ENCODE peak calls at places on chromosomes 1 and 21, in ten cellular contexts. K, S, D, G, E, C, F, A, L and T are unnamed samples.

GRCh38 chr1:219771039-219771438 is 157.3 kb downstream of the SLC30A10 start:
- DNase-seq in K (peak; percentile 99), A (peak; percentile 97), D (no peak), S (no peak), G (no peak), E (no peak), L (no peak), C (peak; percentile 99), F (no peak), T (peak; percentile 100)

GRCh38 chr1:64197076-64197475 is 6.3 kb upstream of the UBE2U start:
- DNase-seq in S (no peak), A (no peak), D (no peak), L (no peak), K (no peak), E (no peak), G (no peak), C (no peak), F (no peak), T (no peak)

GRCh38 chr1:5099018-5099417 is 444.6 kb downstream of the AJAP1 start:
- DNase-seq in C (no peak), K (no peak), S (no peak), F (no peak), A (no peak), L (no peak), G (no peak), D (no peak), E (no peak), T (no peak)

GRCh38 chr1:173100476-173101107 is 49.9 kb upstream of the TNFSF18 start:
- DNase-seq in K (no peak), S (no peak), G (no peak), C (no peak), A (no peak), D (no peak), F (no peak), E (no peak), L (no peak), T (no peak)

GRCh38 chr1:94542088-94542671 is 621 bp upstream of the F3 start:
- DNase-seq in L (peak; percentile 70), D (peak; percentile 72), S (peak; percentile 51), F (no peak), K (peak; percentile 58), E (no peak), G (peak; percentile 63), A (peak; percentile 83), C (peak; percentile 58), T (no peak)

GRCh38 chr1:16054598-16055540 is 11.3 kb downstream of the CLCNKB start:
- DNase-seq in L (no peak), F (no peak), G (no peak), D (no peak), A (no peak), K (no peak), E (no peak), S (no peak), C (no peak), T (no peak)

GRCh38 chr1:201584510-201584991 is 45.6 kb downstream of the NAV1 start:
- DNase-seq in F (no peak), C (peak; percentile 79), A (peak; percentile 89), L (peak; percentile 37), D (peak; percentile 56), S (peak; percentile 30), G (no peak), K (peak; percentile 85), E (no peak), T (no peak)

GRCh38 chr1:53046930-53047329 is 15.1 kb upstream of the PODN start:
- DNase-seq in A (peak; percentile 64), F (no peak), E (no peak), L (no peak), S (no peak), K (peak; percentile 84), D (no peak), G (peak; percentile 66), C (peak; percentile 73), T (no peak)

GRCh38 chr1:235024706-235025421 is 103.8 kb downstream of the TOMM20 start:
- DNase-seq in A (no peak), K (no peak), S (no peak), L (no peak), D (no peak), E (no peak), G (no peak), C (no peak), F (no peak), T (no peak)

GRCh38 chr1:228980232-228980969 is 245.1 kb downstream of the RHOU start:
- DNase-seq in C (no peak), D (no peak), A (peak; percentile 53), S (no peak), K (no peak), G (no peak), E (no peak), L (no peak), F (no peak), T (no peak)

GRCh38 chr1:232142403-232143314 is 487.3 kb downstream of the SIPA1L2 start:
- DNase-seq in K (peak; percentile 97), A (peak; percentile 82), G (no peak), S (no peak), E (no peak), L (no peak), D (peak; percentile 29), F (peak; percentile 14), C (peak; percentile 97), T (no peak)

GRCh38 chr21:38817371-38818335 is 11.9 kb downstream of the ETS2 start:
- DNase-seq in C (peak; percentile 75), F (no peak), K (peak; percentile 79), D (no peak), S (no peak), E (no peak), A (peak; percentile 79), L (no peak), G (no peak), T (no peak)

GRCh38 chr1:179871940-179872339 is 5.7 kb downstream of the TOR1AIP2 start:
- DNase-seq in D (no peak), E (no peak), G (no peak), S (no peak), K (no peak), F (no peak), L (no peak), A (no peak), C (no peak), T (no peak)

GRCh38 chr1:84020151-84020550 is 21.2 kb upstream of the TTLL7 start:
- DNase-seq in F (no peak), D (peak; percentile 22), E (peak; percentile 31), C (no peak), S (no peak), K (no peak), A (no peak), G (no peak), L (no peak), T (no peak)

GRCh38 chr1:40773748-40774265 is 9.8 kb upstream of the KCNQ4 start:
- DNase-seq in F (no peak), S (no peak), C (no peak), K (no peak), E (no peak), D (no peak), A (no peak), G (no peak), L (no peak), T (no peak)
- H3K36me3 ChIP-seq in F (peaks cover 33% of the 10 kb centered on the region), S (peaks cover 43% of the 10 kb centered on the region), C (peaks cover 13% of the 10 kb centered on the region), K (peaks cover 5% of the 10 kb centered on the region), E (peaks cover 23% of the 10 kb centered on the region), D (no peaks in the 10 kb centered on the region), A (peaks cover 22% of the 10 kb centered on the region), G (peaks cover 2% of the 10 kb centered on the region), L (peaks cover 40% of the 10 kb centered on the region), T (peaks cover 3% of the 10 kb centered on the region)

GRCh38 chr1:153616885-153617428 is 832 bp upstream of the S100A14 start:
- DNase-seq in S (peak; percentile 74), C (no peak), F (no peak), G (no peak), D (no peak), E (peak; percentile 40), K (no peak), L (peak; percentile 79), A (no peak), T (no peak)

GRCh38 chr1:153615406-153615805 is 719 bp downstream of the S100A14 start:
- DNase-seq in C (no peak), E (no peak), A (no peak), K (no peak), G (no peak), S (no peak), D (no peak), F (no peak), L (no peak), T (no peak)

GRCh38 chr1:153619171-153619570 is 3.0 kb upstream of the S100A14 start:
- DNase-seq in L (no peak), C (no peak), S (no peak), G (no peak), A (no peak), F (no peak), E (no peak), K (no peak), D (no peak), T (no peak)

GRCh38 chr1:153616144-153616884 is at the start of gene S100A14:
- DNase-seq in L (peak; percentile 92), S (peak; percentile 87), K (no peak), A (no peak), E (no peak), D (peak; percentile 94), F (no peak), C (no peak), G (peak; percentile 88), T (no peak)

GRCh38 chr1:153617677-153618076 is 1.6 kb upstream of the S100A14 start:
- DNase-seq in K (no peak), L (no peak), F (no peak), E (no peak), G (peak; percentile 85), A (no peak), D (peak; percentile 90), C (no peak), S (no peak), T (no peak)
- TF ChIP-seq CTCF in K (peak; percentile 73), L (no peak), F (peak; percentile 58), E (no peak), G (peak; percentile 59), A (peak; percentile 60), D (peak; percentile 42), C (peak; percentile 39), S (no peak), T (peak; percentile 90)

GRCh38 chr1:90730247-90731022 is 13.3 kb upstream of the BARHL2 start:
- DNase-seq in F (no peak), D (no peak), A (peak; percentile 9), S (no peak), G (no peak), C (no peak), L (no peak), E (no peak), K (no peak), T (no peak)
- H3K4me3 ChIP-seq in F (no peak overlapping the region), D (no peak overlapping the region), A (peak overlapping the region; percentile 28), S (peak overlapping the region; percentile 22), G (no peak overlapping the region), C (peak overlapping the region; percentile 21), L (no peak overlapping the region), E (peak overlapping the region; percentile 19), K (peak overlapping the region; percentile 27), T (no peak overlapping the region)

DNA sequence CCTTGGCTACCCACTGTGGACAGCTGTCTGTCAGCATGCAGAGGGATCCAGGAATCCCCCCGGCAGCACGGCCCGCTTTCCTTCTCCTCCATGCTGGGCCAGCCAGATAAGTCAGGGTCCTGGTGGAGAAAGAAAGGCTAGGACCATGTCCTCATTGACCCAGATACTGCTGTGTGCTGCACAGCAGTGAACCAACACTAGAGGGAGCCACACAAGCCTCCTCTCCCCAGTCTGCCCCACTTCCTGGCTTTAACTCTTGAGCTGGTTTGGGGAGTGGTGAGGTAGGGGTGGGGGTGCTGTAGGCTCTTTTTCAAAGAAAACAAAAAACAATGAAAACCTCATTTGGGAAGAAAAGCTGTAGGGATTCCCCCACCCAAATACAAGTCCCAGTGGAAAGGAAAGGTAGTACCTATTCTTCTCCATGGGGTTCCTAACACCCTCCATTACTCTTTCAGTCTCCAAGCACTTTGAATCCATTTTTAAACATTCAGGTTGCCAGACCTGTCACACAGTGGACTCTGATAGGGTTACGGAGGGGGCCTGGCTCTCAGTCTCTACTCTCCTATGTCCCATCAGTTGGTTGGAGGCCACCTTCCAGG is 84.9 kb upstream of the CD1D start:
- DNase-seq in K (no peak), S (no peak), G (no peak), C (no peak), D (peak; percentile 30), A (peak; percentile 17), E (peak; percentile 35), L (no peak), F (no peak), T (no peak)
- H3K36me3 ChIP-seq in K (peaks cover 40% of the 10 kb centered on the region), S (peaks cover 42% of the 10 kb centered on the region), G (no peaks in the 10 kb centered on the region), C (peaks cover 27% of the 10 kb centered on the region), D (no peaks in the 10 kb centered on the region), A (peaks cover 58% of the 10 kb centered on the region), E (peaks cover 6% of the 10 kb centered on the region), L (peaks cover 21% of the 10 kb centered on the region), F (peaks cover 47% of the 10 kb centered on the region), T (peaks cover 7% of the 10 kb centered on the region)